ENCODE peak calls at places on chromosome 9, in nine cellular contexts. One of them, this sample, is unnamed.

GRCh38 chr9:136847827-136848392 is 1.3 kb upstream of the PHPT1 start:
- DNase-seq in neural progenitor cell: peak; percentile 91
- DNase-seq in body of pancreas: peak; percentile 93
- DNase-seq in right lobe of liver: peak; percentile 92
- DNase-seq in adrenal gland: peak; percentile 96
- DNase-seq in HCT116: peak; percentile 67
- DNase-seq in esophagus squamous epithelium: peak; percentile 33
- DNase-seq in cardiac muscle cell: peak; percentile 91
- DNase-seq in GM12878: peak; percentile 23
- DNase-seq in this sample: peak; percentile 84

GRCh38 chr9:119283118-119283794 is 86.0 kb downstream of the BRINP1 start:
- DNase-seq in neural progenitor cell: peak; percentile 31
- DNase-seq in body of pancreas: no peak
- DNase-seq in right lobe of liver: no peak
- DNase-seq in adrenal gland: peak; percentile 13
- DNase-seq in HCT116: no peak
- DNase-seq in esophagus squamous epithelium: no peak
- DNase-seq in cardiac muscle cell: no peak
- DNase-seq in GM12878: no peak
- DNase-seq in this sample: no peak

GRCh38 chr9:88784960-88785359 is 206.3 kb upstream of the S1PR3 start:
- DNase-seq in neural progenitor cell: no peak
- DNase-seq in body of pancreas: no peak
- DNase-seq in right lobe of liver: no peak
- DNase-seq in adrenal gland: no peak
- DNase-seq in HCT116: no peak
- DNase-seq in esophagus squamous epithelium: no peak
- DNase-seq in cardiac muscle cell: no peak
- DNase-seq in GM12878: no peak
- DNase-seq in this sample: no peak

GRCh38 chr9:133813749-133814585 is 75.8 kb upstream of the SARDH start:
- DNase-seq in neural progenitor cell: no peak
- DNase-seq in body of pancreas: peak; percentile 35
- DNase-seq in right lobe of liver: no peak
- DNase-seq in adrenal gland: no peak
- DNase-seq in HCT116: no peak
- DNase-seq in esophagus squamous epithelium: no peak
- DNase-seq in cardiac muscle cell: peak; percentile 79
- DNase-seq in GM12878: no peak
- DNase-seq in this sample: no peak

GRCh38 chr9:2142212-2142611 is 127.1 kb downstream of the SMARCA2 start:
- DNase-seq in neural progenitor cell: no peak
- DNase-seq in body of pancreas: no peak
- DNase-seq in right lobe of liver: no peak
- DNase-seq in adrenal gland: no peak
- DNase-seq in HCT116: no peak
- DNase-seq in esophagus squamous epithelium: no peak
- DNase-seq in cardiac muscle cell: no peak
- DNase-seq in GM12878: no peak
- DNase-seq in this sample: no peak

GRCh38 chr9:35598863-35599590 is 6.0 kb upstream of the TESK1 start:
- DNase-seq in neural progenitor cell: no peak
- DNase-seq in body of pancreas: no peak
- DNase-seq in right lobe of liver: no peak
- DNase-seq in adrenal gland: no peak
- DNase-seq in HCT116: no peak
- DNase-seq in esophagus squamous epithelium: no peak
- DNase-seq in cardiac muscle cell: no peak
- DNase-seq in GM12878: no peak
- DNase-seq in this sample: no peak

GRCh38 chr9:100394819-100395218 is 32.1 kb upstream of the MSANTD3 start:
- DNase-seq in neural progenitor cell: no peak
- DNase-seq in body of pancreas: no peak
- DNase-seq in right lobe of liver: no peak
- DNase-seq in adrenal gland: no peak
- DNase-seq in HCT116: no peak
- DNase-seq in esophagus squamous epithelium: no peak
- DNase-seq in cardiac muscle cell: no peak
- DNase-seq in GM12878: no peak
- DNase-seq in this sample: no peak

GRCh38 chr9:95940265-95940664 is 64.8 kb downstream of the ERCC6L2 start:
- DNase-seq in neural progenitor cell: no peak
- DNase-seq in body of pancreas: no peak
- DNase-seq in right lobe of liver: no peak
- DNase-seq in adrenal gland: no peak
- DNase-seq in HCT116: no peak
- DNase-seq in esophagus squamous epithelium: no peak
- DNase-seq in cardiac muscle cell: no peak
- DNase-seq in GM12878: no peak
- DNase-seq in this sample: no peak

GRCh38 chr9:90408659-90409058 is 234.0 kb downstream of the DIRAS2 start:
- DNase-seq in neural progenitor cell: no peak
- DNase-seq in body of pancreas: no peak
- DNase-seq in right lobe of liver: no peak
- DNase-seq in adrenal gland: no peak
- DNase-seq in HCT116: no peak
- DNase-seq in esophagus squamous epithelium: no peak
- DNase-seq in cardiac muscle cell: no peak
- DNase-seq in GM12878: no peak
- DNase-seq in this sample: no peak

GRCh38 chr9:70133253-70134208 is 89.9 kb downstream of the MAMDC2 start:
- DNase-seq in neural progenitor cell: no peak
- DNase-seq in body of pancreas: no peak
- DNase-seq in right lobe of liver: no peak
- DNase-seq in adrenal gland: no peak
- DNase-seq in HCT116: no peak
- DNase-seq in esophagus squamous epithelium: no peak
- DNase-seq in cardiac muscle cell: no peak
- DNase-seq in GM12878: no peak
- DNase-seq in this sample: no peak

GRCh38 chr9:137045294-137046093 is 483 bp downstream of the NPDC1 start:
- DNase-seq in neural progenitor cell: peak; percentile 76
- DNase-seq in body of pancreas: no peak
- DNase-seq in right lobe of liver: no peak
- DNase-seq in adrenal gland: no peak
- DNase-seq in HCT116: no peak
- DNase-seq in esophagus squamous epithelium: no peak
- DNase-seq in cardiac muscle cell: peak; percentile 62
- DNase-seq in GM12878: no peak
- DNase-seq in this sample: no peak

GRCh38 chr9:120777229-120777628 is 16.0 kb downstream of the FBXW2 start:
- DNase-seq in neural progenitor cell: no peak
- DNase-seq in body of pancreas: no peak
- DNase-seq in right lobe of liver: no peak
- DNase-seq in adrenal gland: no peak
- DNase-seq in HCT116: no peak
- DNase-seq in esophagus squamous epithelium: no peak
- DNase-seq in cardiac muscle cell: no peak
- DNase-seq in GM12878: no peak
- DNase-seq in this sample: no peak

GRCh38 chr9:113580041-113580953 is 116.8 kb downstream of the RGS3 start:
- DNase-seq in neural progenitor cell: no peak
- DNase-seq in body of pancreas: peak; percentile 95
- DNase-seq in right lobe of liver: peak; percentile 87
- DNase-seq in adrenal gland: peak; percentile 65
- DNase-seq in HCT116: no peak
- DNase-seq in esophagus squamous epithelium: peak; percentile 43
- DNase-seq in cardiac muscle cell: no peak
- DNase-seq in GM12878: peak; percentile 66
- DNase-seq in this sample: no peak

GRCh38 chr9:133421615-133422542 is at the start of gene ADAMTS13:
- DNase-seq in neural progenitor cell: peak; percentile 32
- DNase-seq in body of pancreas: no peak
- DNase-seq in right lobe of liver: no peak
- DNase-seq in adrenal gland: no peak
- DNase-seq in HCT116: no peak
- DNase-seq in esophagus squamous epithelium: no peak
- DNase-seq in cardiac muscle cell: no peak
- DNase-seq in GM12878: peak; percentile 72
- DNase-seq in this sample: no peak

GRCh38 chr9:127962278-127962677 is 18.5 kb downstream of the EEIG1 start:
- DNase-seq in neural progenitor cell: no peak
- DNase-seq in body of pancreas: no peak
- DNase-seq in right lobe of liver: no peak
- DNase-seq in adrenal gland: no peak
- DNase-seq in HCT116: no peak
- DNase-seq in esophagus squamous epithelium: no peak
- DNase-seq in cardiac muscle cell: no peak
- DNase-seq in GM12878: no peak
- DNase-seq in this sample: no peak
- H3K4me1 ChIP-seq in neural progenitor cell: peaks cover 16% of the 10 kb centered on the region
- H3K4me1 ChIP-seq in body of pancreas: peaks cover 73% of the 10 kb centered on the region
- H3K4me1 ChIP-seq in right lobe of liver: peaks cover 60% of the 10 kb centered on the region
- H3K4me1 ChIP-seq in adrenal gland: peaks cover 65% of the 10 kb centered on the region
- H3K4me1 ChIP-seq in HCT116: peaks cover 77% of the 10 kb centered on the region
- H3K4me1 ChIP-seq in esophagus squamous epithelium: peaks cover 100% of the 10 kb centered on the region
- H3K4me1 ChIP-seq in cardiac muscle cell: peaks cover 37% of the 10 kb centered on the region
- H3K4me1 ChIP-seq in GM12878: peaks cover 13% of the 10 kb centered on the region
- H3K4me1 ChIP-seq in this sample: peaks cover 12% of the 10 kb centered on the region

GRCh38 chr9:124284940-124285441 is 27.2 kb downstream of the NEK6 start:
- DNase-seq in neural progenitor cell: no peak
- DNase-seq in body of pancreas: no peak
- DNase-seq in right lobe of liver: no peak
- DNase-seq in adrenal gland: peak; percentile 8
- DNase-seq in HCT116: no peak
- DNase-seq in esophagus squamous epithelium: no peak
- DNase-seq in cardiac muscle cell: no peak
- DNase-seq in GM12878: no peak
- DNase-seq in this sample: no peak

GRCh38 chr9:124284237-124284831 is 26.6 kb downstream of the NEK6 start:
- DNase-seq in neural progenitor cell: no peak
- DNase-seq in body of pancreas: no peak
- DNase-seq in right lobe of liver: no peak
- DNase-seq in adrenal gland: no peak
- DNase-seq in HCT116: no peak
- DNase-seq in esophagus squamous epithelium: no peak
- DNase-seq in cardiac muscle cell: no peak
- DNase-seq in GM12878: no peak
- DNase-seq in this sample: no peak

GRCh38 chr9:124286292-124286931 is 28.7 kb downstream of the NEK6 start:
- DNase-seq in neural progenitor cell: no peak
- DNase-seq in body of pancreas: no peak
- DNase-seq in right lobe of liver: peak; percentile 87
- DNase-seq in adrenal gland: peak; percentile 21
- DNase-seq in HCT116: peak; percentile 19
- DNase-seq in esophagus squamous epithelium: no peak
- DNase-seq in cardiac muscle cell: no peak
- DNase-seq in GM12878: peak; percentile 66
- DNase-seq in this sample: peak; percentile 89

GRCh38 chr9:124285490-124285889 is 27.7 kb downstream of the NEK6 start:
- DNase-seq in neural progenitor cell: no peak
- DNase-seq in body of pancreas: no peak
- DNase-seq in right lobe of liver: no peak
- DNase-seq in adrenal gland: no peak
- DNase-seq in HCT116: no peak
- DNase-seq in esophagus squamous epithelium: no peak
- DNase-seq in cardiac muscle cell: no peak
- DNase-seq in GM12878: no peak
- DNase-seq in this sample: no peak

DNA sequence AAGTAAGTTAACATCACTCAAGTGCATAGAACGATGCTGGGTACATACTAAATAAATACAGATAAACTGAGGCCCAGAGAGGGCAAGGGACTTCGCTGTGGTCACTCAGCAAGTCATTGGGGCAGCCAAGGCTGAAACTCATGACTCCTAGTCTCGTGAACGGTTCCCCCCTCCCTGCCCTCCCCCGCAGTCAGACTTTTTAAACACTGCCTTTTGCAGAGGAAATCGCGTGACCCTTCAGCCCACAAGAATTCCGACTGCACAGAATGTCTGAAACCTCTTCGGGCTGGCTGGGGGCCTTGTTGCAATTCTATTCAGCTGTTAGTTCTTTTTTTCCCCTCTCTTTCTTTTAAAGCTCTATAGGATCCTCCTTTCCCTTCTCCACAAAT is 28.1 kb downstream of the NEK6 start:
- DNase-seq in neural progenitor cell: no peak
- DNase-seq in body of pancreas: peak; percentile 51
- DNase-seq in right lobe of liver: peak; percentile 75
- DNase-seq in adrenal gland: peak; percentile 77
- DNase-seq in HCT116: no peak
- DNase-seq in esophagus squamous epithelium: no peak
- DNase-seq in cardiac muscle cell: no peak
- DNase-seq in GM12878: peak; percentile 70
- DNase-seq in this sample: no peak
- H3K4me1 ChIP-seq in neural progenitor cell: peaks cover 25% of the 10 kb centered on the region
- H3K4me1 ChIP-seq in body of pancreas: peaks cover 69% of the 10 kb centered on the region
- H3K4me1 ChIP-seq in right lobe of liver: peaks cover 69% of the 10 kb centered on the region
- H3K4me1 ChIP-seq in adrenal gland: peaks cover 10% of the 10 kb centered on the region
- H3K4me1 ChIP-seq in HCT116: peaks cover 42% of the 10 kb centered on the region
- H3K4me1 ChIP-seq in esophagus squamous epithelium: peaks cover 81% of the 10 kb centered on the region
- H3K4me1 ChIP-seq in cardiac muscle cell: peaks cover under 1% of the 10 kb centered on the region
- H3K4me1 ChIP-seq in GM12878: peaks cover 72% of the 10 kb centered on the region
- H3K4me1 ChIP-seq in this sample: peaks cover 94% of the 10 kb centered on the region

DNA sequence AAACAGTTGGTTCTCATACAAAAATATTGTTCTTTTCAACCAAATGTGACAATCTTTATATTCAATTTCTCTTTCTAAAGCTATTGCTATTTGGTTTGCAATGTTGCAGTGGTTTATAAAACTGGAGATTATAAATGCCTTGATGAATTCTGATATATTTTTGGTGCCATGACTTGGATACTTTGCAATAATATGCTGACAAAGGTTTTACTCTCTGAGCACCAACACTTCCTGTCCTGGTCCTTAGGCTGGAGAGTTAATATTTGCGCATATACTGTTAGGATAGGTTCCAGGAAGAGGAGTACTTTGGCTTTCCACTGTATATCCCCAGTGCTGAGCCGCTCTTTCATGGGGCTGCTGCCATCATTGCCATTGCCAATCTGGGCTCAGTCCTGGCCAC is 139.5 kb downstream of the ZCCHC7 start:
- DNase-seq in neural progenitor cell: no peak
- DNase-seq in body of pancreas: no peak
- DNase-seq in right lobe of liver: no peak
- DNase-seq in adrenal gland: no peak
- DNase-seq in HCT116: no peak
- DNase-seq in esophagus squamous epithelium: no peak
- DNase-seq in cardiac muscle cell: no peak
- DNase-seq in GM12878: no peak
- DNase-seq in this sample: no peak
- H3K4me1 ChIP-seq in neural progenitor cell: no peaks in the 10 kb centered on the region
- H3K4me1 ChIP-seq in body of pancreas: peaks cover 12% of the 10 kb centered on the region
- H3K4me1 ChIP-seq in right lobe of liver: no peaks in the 10 kb centered on the region
- H3K4me1 ChIP-seq in adrenal gland: no peaks in the 10 kb centered on the region
- H3K4me1 ChIP-seq in HCT116: no peaks in the 10 kb centered on the region
- H3K4me1 ChIP-seq in esophagus squamous epithelium: no peaks in the 10 kb centered on the region
- H3K4me1 ChIP-seq in cardiac muscle cell: no peaks in the 10 kb centered on the region
- H3K4me1 ChIP-seq in GM12878: no peaks in the 10 kb centered on the region
- H3K4me1 ChIP-seq in this sample: no peaks in the 10 kb centered on the region

DNA sequence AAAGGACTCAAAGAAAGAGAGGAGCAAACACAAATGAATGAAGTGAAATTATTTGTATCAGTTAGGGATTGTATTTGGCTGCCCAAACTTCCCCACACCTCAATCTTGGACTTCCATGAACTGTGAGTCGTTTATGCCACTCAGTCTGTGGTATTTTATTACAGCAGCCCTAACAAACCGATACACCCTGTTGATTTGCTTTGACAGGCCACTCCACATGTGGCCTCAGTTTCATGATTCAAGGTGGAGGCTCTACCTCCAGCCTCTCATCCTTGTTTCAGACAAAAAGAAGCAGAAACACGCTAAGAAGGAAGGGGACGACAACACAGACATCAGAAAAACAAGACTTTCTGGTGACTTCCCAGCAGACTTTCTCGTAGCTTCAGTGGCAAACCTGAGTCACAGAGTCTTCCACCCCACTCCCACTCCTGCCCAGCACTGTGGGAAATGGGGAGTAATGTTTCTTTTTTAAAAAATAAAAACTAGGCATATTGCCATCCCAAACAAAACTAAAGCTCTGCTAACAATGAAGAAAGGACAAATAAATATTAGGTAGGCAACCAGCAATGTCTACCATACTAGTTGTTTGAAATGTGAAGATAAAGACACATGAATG is 52.2 kb upstream of the ABCA1 start:
- DNase-seq in neural progenitor cell: no peak
- DNase-seq in body of pancreas: no peak
- DNase-seq in right lobe of liver: no peak
- DNase-seq in adrenal gland: no peak
- DNase-seq in HCT116: no peak
- DNase-seq in esophagus squamous epithelium: no peak
- DNase-seq in cardiac muscle cell: no peak
- DNase-seq in GM12878: no peak
- DNase-seq in this sample: no peak
- H3K4me1 ChIP-seq in neural progenitor cell: no peaks in the 10 kb centered on the region
- H3K4me1 ChIP-seq in body of pancreas: peaks cover 17% of the 10 kb centered on the region
- H3K4me1 ChIP-seq in right lobe of liver: no peaks in the 10 kb centered on the region
- H3K4me1 ChIP-seq in adrenal gland: peaks cover 6% of the 10 kb centered on the region
- H3K4me1 ChIP-seq in HCT116: peaks cover 5% of the 10 kb centered on the region
- H3K4me1 ChIP-seq in esophagus squamous epithelium: peaks cover 32% of the 10 kb centered on the region
- H3K4me1 ChIP-seq in cardiac muscle cell: no peaks in the 10 kb centered on the region
- H3K4me1 ChIP-seq in GM12878: no peaks in the 10 kb centered on the region
- H3K4me1 ChIP-seq in this sample: peaks cover 7% of the 10 kb centered on the region

This sample was measured in SJSA1.